ENCODE peak calls at places on chromosome 7, in four cellular contexts. D is non-pigmented ciliary epithelial cell, H is pulmonary artery endothelial cell, P is sciatic nerve. C is an unnamed sample.

GRCh38 chr7:3266240-3266639 is 34.8 kb upstream of the SDK1 start:
- DNase-seq in D (no peak), H (no peak), P (no peak), C (no peak)

GRCh38 chr7:109126404-109127050 is 556.9 kb downstream of the DNAJB9 start:
- DNase-seq in D (no peak), H (no peak), P (no peak), C (no peak)

GRCh38 chr7:27191081-27191715 is 6.2 kb upstream of the HOXA11 start:
- DNase-seq in D (no peak), H (no peak), P (no peak), C (peak)

GRCh38 chr7:1055084-1055450 is 10.7 kb downstream of the GPR146 start:
- DNase-seq in D (no peak), H (peak), P (peak), C (no peak)

GRCh38 chr7:1854521-1855395 is 184.7 kb downstream of the ELFN1 start:
- DNase-seq in D (no peak), H (no peak), P (peak), C (peak)

GRCh38 chr7:82234457-82235049 is 209.0 kb downstream of the CACNA2D1 start:
- DNase-seq in D (no peak), H (no peak), P (no peak), C (no peak)

GRCh38 chr7:17489987-17490386 is 191.5 kb downstream of the AHR start:
- DNase-seq in D (no peak), H (no peak), P (no peak), C (no peak)

GRCh38 chr7:158811461-158811860 is 17.8 kb downstream of the ESYT2 start:
- DNase-seq in D (peak), H (no peak), P (no peak), C (no peak)

GRCh38 chr7:16409777-16410176 is 11.6 kb downstream of the CRPPA start:
- DNase-seq in D (no peak), H (no peak), P (no peak), C (no peak)

GRCh38 chr7:138917771-138918170 is 63.4 kb downstream of the KIAA1549 start:
- DNase-seq in D (no peak), H (no peak), P (no peak), C (no peak)

GRCh38 chr7:27010068-27010467 is 85.7 kb downstream of the HOXA1 start:
- DNase-seq in D (no peak), H (no peak), P (no peak), C (no peak)

GRCh38 chr7:110835889-110836288 is 255.0 kb upstream of the LRRN3 start:
- DNase-seq in D (no peak), H (no peak), P (no peak), C (no peak)

GRCh38 chr7:27148776-27149641 is 1.4 kb upstream of the HOXA6 start:
- DNase-seq in D (no peak), H (no peak), P (peak), C (no peak)

GRCh38 chr7:37433166-37433565 is 15.5 kb downstream of the ELMO1 start:
- DNase-seq in D (no peak), H (no peak), P (no peak), C (no peak)

GRCh38 chr7:6542368-6542767 is 8.9 kb downstream of the GRID2IP start:
- DNase-seq in D (no peak), H (no peak), P (no peak), C (no peak)

GRCh38 chr7:90720970-90721768 is 125.0 kb downstream of the CDK14 start:
- DNase-seq in D (no peak), H (peak), P (no peak), C (no peak)

GRCh38 chr7:138207555-138207971 is 131.3 kb downstream of the AKR1D1 start:
- DNase-seq in D (no peak), H (no peak), P (no peak), C (no peak)